ENCODE peak calls at places on chromosomes 6 and 20, in nine cellular contexts. One of them, this sample, is unnamed.

GRCh38 chr20:13777171-13777601 is 7.5 kb downstream of the ESF1 start:
- DNase-seq in testis: no peak
- DNase-seq in HCT116: peak; percentile 6
- DNase-seq in breast epithelium: no peak
- DNase-seq in IMR-90: peak; percentile 59
- DNase-seq in uterus: no peak
- DNase-seq in stomach: no peak
- DNase-seq in right lobe of liver: no peak
- DNase-seq in prostate gland: no peak
- DNase-seq in this sample: no peak

GRCh38 chr6:51949451-51949850 is 138.0 kb downstream of the PKHD1 start:
- DNase-seq in testis: no peak
- DNase-seq in HCT116: no peak
- DNase-seq in breast epithelium: no peak
- DNase-seq in IMR-90: no peak
- DNase-seq in uterus: no peak
- DNase-seq in stomach: no peak
- DNase-seq in right lobe of liver: no peak
- DNase-seq in prostate gland: no peak
- DNase-seq in this sample: no peak

GRCh38 chr6:109690373-109690739 is 646 bp downstream of the AK9 start:
- DNase-seq in testis: peak; percentile 77
- DNase-seq in HCT116: no peak
- DNase-seq in breast epithelium: peak; percentile 55
- DNase-seq in IMR-90: no peak
- DNase-seq in uterus: peak; percentile 34
- DNase-seq in stomach: peak; percentile 76
- DNase-seq in right lobe of liver: peak; percentile 75
- DNase-seq in prostate gland: peak; percentile 42
- DNase-seq in this sample: peak; percentile 85

GRCh38 chr20:11232249-11232648 is 558.5 kb upstream of the JAG1 start:
- DNase-seq in testis: no peak
- DNase-seq in HCT116: no peak
- DNase-seq in breast epithelium: no peak
- DNase-seq in IMR-90: no peak
- DNase-seq in uterus: no peak
- DNase-seq in stomach: no peak
- DNase-seq in right lobe of liver: no peak
- DNase-seq in prostate gland: no peak
- DNase-seq in this sample: no peak

GRCh38 chr6:155272353-155273222 is 8.8 kb downstream of the CLDN20 start:
- DNase-seq in testis: no peak
- DNase-seq in HCT116: no peak
- DNase-seq in breast epithelium: no peak
- DNase-seq in IMR-90: peak; percentile 35
- DNase-seq in uterus: peak; percentile 49
- DNase-seq in stomach: no peak
- DNase-seq in right lobe of liver: no peak
- DNase-seq in prostate gland: no peak
- DNase-seq in this sample: no peak

GRCh38 chr20:63900373-63900772 is 5.4 kb downstream of the DNAJC5 start:
- DNase-seq in testis: no peak
- DNase-seq in HCT116: no peak
- DNase-seq in breast epithelium: no peak
- DNase-seq in IMR-90: no peak
- DNase-seq in uterus: no peak
- DNase-seq in stomach: no peak
- DNase-seq in right lobe of liver: no peak
- DNase-seq in prostate gland: no peak
- DNase-seq in this sample: no peak

GRCh38 chr6:5580736-5581568 is 319.6 kb downstream of the FARS2 start:
- DNase-seq in testis: no peak
- DNase-seq in HCT116: no peak
- DNase-seq in breast epithelium: no peak
- DNase-seq in IMR-90: no peak
- DNase-seq in uterus: no peak
- DNase-seq in stomach: no peak
- DNase-seq in right lobe of liver: no peak
- DNase-seq in prostate gland: no peak
- DNase-seq in this sample: no peak

GRCh38 chr6:151044465-151045441 is 179.3 kb downstream of the MTHFD1L start:
- DNase-seq in testis: no peak
- DNase-seq in HCT116: peak; percentile 82
- DNase-seq in breast epithelium: peak; percentile 58
- DNase-seq in IMR-90: peak; percentile 93
- DNase-seq in uterus: peak; percentile 73
- DNase-seq in stomach: peak; percentile 93
- DNase-seq in right lobe of liver: peak; percentile 89
- DNase-seq in prostate gland: peak; percentile 73
- DNase-seq in this sample: peak; percentile 93

GRCh38 chr20:61773081-61773631 is 292.5 kb downstream of the TAF4 start:
- DNase-seq in testis: peak; percentile 37
- DNase-seq in HCT116: no peak
- DNase-seq in breast epithelium: peak; percentile 43
- DNase-seq in IMR-90: no peak
- DNase-seq in uterus: no peak
- DNase-seq in stomach: no peak
- DNase-seq in right lobe of liver: no peak
- DNase-seq in prostate gland: no peak
- DNase-seq in this sample: no peak

GRCh38 chr6:36805917-36806316 is 33.3 kb downstream of the CPNE5 start:
- DNase-seq in testis: no peak
- DNase-seq in HCT116: no peak
- DNase-seq in breast epithelium: no peak
- DNase-seq in IMR-90: no peak
- DNase-seq in uterus: no peak
- DNase-seq in stomach: no peak
- DNase-seq in right lobe of liver: no peak
- DNase-seq in prostate gland: no peak
- DNase-seq in this sample: no peak

GRCh38 chr20:20568604-20569205 is 143.7 kb downstream of the RALGAPA2 start:
- DNase-seq in testis: peak; percentile 48
- DNase-seq in HCT116: no peak
- DNase-seq in breast epithelium: no peak
- DNase-seq in IMR-90: peak; percentile 58
- DNase-seq in uterus: no peak
- DNase-seq in stomach: no peak
- DNase-seq in right lobe of liver: no peak
- DNase-seq in prostate gland: no peak
- DNase-seq in this sample: peak; percentile 14

GRCh38 chr20:60009826-60010616 is 51.8 kb downstream of the CDH26 start:
- DNase-seq in testis: no peak
- DNase-seq in HCT116: no peak
- DNase-seq in breast epithelium: no peak
- DNase-seq in IMR-90: no peak
- DNase-seq in uterus: no peak
- DNase-seq in stomach: no peak
- DNase-seq in right lobe of liver: no peak
- DNase-seq in prostate gland: no peak
- DNase-seq in this sample: no peak

GRCh38 chr6:79718509-79719247 is 87.5 kb downstream of the SH3BGRL2 start:
- DNase-seq in testis: no peak
- DNase-seq in HCT116: no peak
- DNase-seq in breast epithelium: no peak
- DNase-seq in IMR-90: peak; percentile 11
- DNase-seq in uterus: no peak
- DNase-seq in stomach: no peak
- DNase-seq in right lobe of liver: no peak
- DNase-seq in prostate gland: no peak
- DNase-seq in this sample: no peak

GRCh38 chr6:93416575-93417420 is 2.6 kb downstream of the EPHA7 start:
- DNase-seq in testis: peak; percentile 63
- DNase-seq in HCT116: no peak
- DNase-seq in breast epithelium: peak; percentile 52
- DNase-seq in IMR-90: no peak
- DNase-seq in uterus: peak; percentile 15
- DNase-seq in stomach: no peak
- DNase-seq in right lobe of liver: peak; percentile 16
- DNase-seq in prostate gland: peak; percentile 16
- DNase-seq in this sample: no peak

GRCh38 chr6:143772110-143772509 is 71.0 kb upstream of the LTV1 start:
- DNase-seq in testis: no peak
- DNase-seq in HCT116: no peak
- DNase-seq in breast epithelium: no peak
- DNase-seq in IMR-90: no peak
- DNase-seq in uterus: no peak
- DNase-seq in stomach: no peak
- DNase-seq in right lobe of liver: no peak
- DNase-seq in prostate gland: no peak
- DNase-seq in this sample: no peak

GRCh38 chr6:109449789-109450673 is 5.5 kb downstream of the MICAL1 start:
- DNase-seq in testis: no peak
- DNase-seq in HCT116: no peak
- DNase-seq in breast epithelium: no peak
- DNase-seq in IMR-90: no peak
- DNase-seq in uterus: no peak
- DNase-seq in stomach: no peak
- DNase-seq in right lobe of liver: no peak
- DNase-seq in prostate gland: no peak
- DNase-seq in this sample: no peak

GRCh38 chr6:169210611-169211010 is 43.0 kb downstream of the THBS2 start:
- DNase-seq in testis: no peak
- DNase-seq in HCT116: no peak
- DNase-seq in breast epithelium: no peak
- DNase-seq in IMR-90: no peak
- DNase-seq in uterus: no peak
- DNase-seq in stomach: no peak
- DNase-seq in right lobe of liver: no peak
- DNase-seq in prostate gland: no peak
- DNase-seq in this sample: no peak

GRCh38 chr6:32203435-32204267 is 11.2 kb upstream of the GPSM3 start:
- DNase-seq in testis: no peak
- DNase-seq in HCT116: no peak
- DNase-seq in breast epithelium: no peak
- DNase-seq in IMR-90: no peak
- DNase-seq in uterus: no peak
- DNase-seq in stomach: no peak
- DNase-seq in right lobe of liver: no peak
- DNase-seq in prostate gland: no peak
- DNase-seq in this sample: peak; percentile 42

GRCh38 chr6:71852951-71853350 is 33.4 kb upstream of the RIMS1 start:
- DNase-seq in testis: no peak
- DNase-seq in HCT116: no peak
- DNase-seq in breast epithelium: no peak
- DNase-seq in IMR-90: no peak
- DNase-seq in uterus: no peak
- DNase-seq in stomach: no peak
- DNase-seq in right lobe of liver: no peak
- DNase-seq in prostate gland: no peak
- DNase-seq in this sample: no peak

GRCh38 chr6:30326446-30327231 is at the start of gene TRIM39:
- DNase-seq in testis: peak; percentile 92
- DNase-seq in HCT116: peak; percentile 59
- DNase-seq in breast epithelium: peak; percentile 76
- DNase-seq in IMR-90: peak; percentile 84
- DNase-seq in uterus: peak; percentile 82
- DNase-seq in stomach: peak; percentile 88
- DNase-seq in right lobe of liver: peak; percentile 92
- DNase-seq in prostate gland: peak; percentile 83
- DNase-seq in this sample: peak; percentile 85
- TF ChIP-seq POLR2A in testis: no peak
- TF ChIP-seq POLR2A in HCT116: no peak
- TF ChIP-seq POLR2A in breast epithelium: peak; percentile 70
- TF ChIP-seq POLR2A in IMR-90: peak; percentile 83
- TF ChIP-seq POLR2A in uterus: peak; percentile 30
- TF ChIP-seq POLR2A in stomach: peak; percentile 53
- TF ChIP-seq POLR2A in right lobe of liver: peak; percentile 87
- TF ChIP-seq POLR2A in prostate gland: peak; percentile 65
- TF ChIP-seq POLR2A in this sample: peak; percentile 67

DNA sequence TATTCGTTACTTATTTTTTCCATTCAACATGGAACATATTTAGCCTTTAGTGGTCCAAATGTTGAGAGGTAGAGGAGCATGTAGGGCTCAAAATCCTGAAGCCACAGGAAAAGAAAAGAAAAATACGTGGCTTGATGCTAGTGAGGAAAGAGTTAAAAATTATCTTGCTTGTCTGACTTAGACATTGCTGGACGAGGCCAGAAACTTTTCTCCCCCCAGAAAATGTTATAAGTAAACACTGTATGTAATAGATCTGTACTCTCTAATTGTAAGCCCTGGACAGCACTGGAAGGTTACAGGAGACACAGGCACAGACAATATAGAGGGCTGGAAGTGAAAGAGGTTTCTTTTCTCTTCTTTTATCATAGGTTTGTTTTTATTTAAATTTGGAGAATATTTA is 165.6 kb downstream of the ZFP64 start:
- DNase-seq in testis: no peak
- DNase-seq in HCT116: no peak
- DNase-seq in breast epithelium: no peak
- DNase-seq in IMR-90: peak; percentile 57
- DNase-seq in uterus: no peak
- DNase-seq in stomach: no peak
- DNase-seq in right lobe of liver: no peak
- DNase-seq in prostate gland: no peak
- DNase-seq in this sample: no peak
- H3K36me3 ChIP-seq in testis: no peaks in the 10 kb centered on the region
- H3K36me3 ChIP-seq in HCT116: no peaks in the 10 kb centered on the region
- H3K36me3 ChIP-seq in breast epithelium: no peaks in the 10 kb centered on the region
- H3K36me3 ChIP-seq in IMR-90: no peaks in the 10 kb centered on the region
- H3K36me3 ChIP-seq in uterus: no peaks in the 10 kb centered on the region
- H3K36me3 ChIP-seq in stomach: no peaks in the 10 kb centered on the region
- H3K36me3 ChIP-seq in right lobe of liver: no peaks in the 10 kb centered on the region
- H3K36me3 ChIP-seq in prostate gland: no peaks in the 10 kb centered on the region
- H3K36me3 ChIP-seq in this sample: no peaks in the 10 kb centered on the region

GRCh38 chr6:130961148-130961547 is 101.9 kb downstream of the EPB41L2 start:
- DNase-seq in testis: no peak
- DNase-seq in HCT116: no peak
- DNase-seq in breast epithelium: no peak
- DNase-seq in IMR-90: no peak
- DNase-seq in uterus: no peak
- DNase-seq in stomach: no peak
- DNase-seq in right lobe of liver: no peak
- DNase-seq in prostate gland: no peak
- DNase-seq in this sample: no peak
- H3K4me1 ChIP-seq in testis: no peaks in the 10 kb centered on the region
- H3K4me1 ChIP-seq in HCT116: peaks cover 4% of the 10 kb centered on the region
- H3K4me1 ChIP-seq in breast epithelium: no peaks in the 10 kb centered on the region
- H3K4me1 ChIP-seq in IMR-90: peaks cover 13% of the 10 kb centered on the region
- H3K4me1 ChIP-seq in uterus: no peaks in the 10 kb centered on the region
- H3K4me1 ChIP-seq in stomach: no peaks in the 10 kb centered on the region
- H3K4me1 ChIP-seq in right lobe of liver: no peaks in the 10 kb centered on the region
- H3K4me1 ChIP-seq in prostate gland: no peaks in the 10 kb centered on the region
- H3K4me1 ChIP-seq in this sample: peaks cover 10% of the 10 kb centered on the region

DNA sequence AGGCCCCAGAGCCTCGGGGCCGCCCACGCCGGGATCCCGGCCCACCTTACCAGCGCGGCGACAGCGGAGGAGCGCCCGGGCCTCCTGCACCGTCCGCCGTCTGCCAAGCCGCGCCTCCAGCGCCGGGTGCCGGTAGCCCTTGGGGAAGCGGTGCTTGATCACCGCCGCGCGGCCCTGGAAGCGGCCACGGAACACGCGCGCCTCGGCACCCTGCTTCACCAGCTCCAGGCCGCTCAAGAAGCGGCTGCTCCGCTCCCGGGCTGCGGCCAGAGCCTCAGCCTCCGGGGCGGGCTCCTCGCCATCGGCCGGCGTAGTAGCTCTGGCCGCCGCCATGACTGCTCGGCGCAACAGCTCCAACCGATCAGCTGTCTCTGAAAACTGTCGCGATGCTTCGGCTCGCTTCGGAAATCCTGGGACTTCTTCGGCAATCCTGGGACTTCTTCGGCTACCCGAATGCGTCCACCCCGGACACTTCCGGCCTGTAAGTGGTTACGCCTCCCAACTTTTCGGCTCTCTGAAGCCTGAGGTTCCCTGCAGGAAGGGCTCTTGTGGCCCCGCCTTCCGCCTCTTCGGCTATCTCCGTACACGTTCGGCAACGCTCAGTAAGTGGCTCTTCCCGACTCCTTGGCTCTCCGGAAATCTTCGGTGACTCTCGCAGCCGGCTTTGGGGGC is at the start of gene TP53RK:
- DNase-seq in testis: peak; percentile 100
- DNase-seq in HCT116: peak; percentile 99
- DNase-seq in breast epithelium: peak; percentile 97
- DNase-seq in IMR-90: peak; percentile 100
- DNase-seq in uterus: peak; percentile 100
- DNase-seq in stomach: peak; percentile 99
- DNase-seq in right lobe of liver: peak; percentile 97
- DNase-seq in prostate gland: peak; percentile 100
- DNase-seq in this sample: peak; percentile 99
- TF ChIP-seq POLR2A in testis: peak; percentile 59
- TF ChIP-seq POLR2A in HCT116: no peak
- TF ChIP-seq POLR2A in breast epithelium: peak; percentile 59
- TF ChIP-seq POLR2A in IMR-90: peak; percentile 96
- TF ChIP-seq POLR2A in uterus: peak; percentile 78
- TF ChIP-seq POLR2A in stomach: peak; percentile 41
- TF ChIP-seq POLR2A in right lobe of liver: peak; percentile 72
- TF ChIP-seq POLR2A in prostate gland: peak; percentile 89
- TF ChIP-seq POLR2A in this sample: peak; percentile 94

This sample was measured in thyroid gland.